ENCODE peak calls at places on chromosomes 4 and X, in five cellular contexts. F, B, U, X and R are unnamed samples.

GRCh38 chrX:120456973-120457372 is 12.1 kb downstream of the LAMP2 start:
- DNase-seq in F (peak; percentile 21), B (no peak), U (no peak), X (no peak), R (no peak)

GRCh38 chr4:147160908-147161513 is 215.3 kb upstream of the TTC29 start:
- DNase-seq in F (peak; percentile 71), B (no peak), U (peak; percentile 11), X (peak; percentile 51), R (no peak)

GRCh38 chr4:1598206-1598605 is 85.9 kb downstream of the FAM53A start:
- DNase-seq in F (no peak), B (no peak), U (no peak), X (no peak), R (no peak)

GRCh38 chr4:168717852-168718251 is 221.0 kb downstream of the PALLD start:
- DNase-seq in F (peak; percentile 45), B (no peak), U (no peak), X (no peak), R (no peak)

GRCh38 chrX:45621356-45622041 is 420.8 kb upstream of the DIPK2B start:
- DNase-seq in F (peak; percentile 80), B (no peak), U (no peak), X (no peak), R (no peak)

GRCh38 chrX:50751091-50751490 is 62.9 kb downstream of the SHROOM4 start:
- DNase-seq in F (no peak), B (no peak), U (no peak), X (no peak), R (no peak)

GRCh38 chr4:144862221-144862620 is 216.3 kb downstream of the HHIP start:
- DNase-seq in F (no peak), B (no peak), U (no peak), X (no peak), R (no peak)

GRCh38 chr4:89572224-89572858 is 264.6 kb downstream of the SNCA start:
- DNase-seq in F (no peak), B (no peak), U (no peak), X (no peak), R (no peak)

GRCh38 chr4:4602468-4602867 is 60.6 kb upstream of the STX18 start:
- DNase-seq in F (no peak), B (no peak), U (no peak), X (no peak), R (no peak)

GRCh38 chr4:73257995-73258667 is 467 bp downstream of the ANKRD17 start:
- DNase-seq in F (peak; percentile 32), B (no peak), U (peak; percentile 43), X (peak; percentile 8), R (no peak)

GRCh38 chr4:128525939-128526630 is 238.5 kb upstream of the PGRMC2 start:
- DNase-seq in F (peak; percentile 78), B (no peak), U (no peak), X (no peak), R (no peak)

GRCh38 chr4:103075435-103075893 is 1.1 kb downstream of the SLC9B2 start:
- DNase-seq in F (peak; percentile 26), B (no peak), U (no peak), X (no peak), R (no peak)

GRCh38 chr4:16337936-16338335 is 111.7 kb upstream of the TAPT1 start:
- DNase-seq in F (no peak), B (no peak), U (no peak), X (no peak), R (no peak)

GRCh38 chrX:14344172-14344940 is 185.0 kb upstream of the GLRA2 start:
- DNase-seq in F (no peak), B (no peak), U (no peak), X (no peak), R (no peak)

GRCh38 chrX:20067709-20068315 is 48.9 kb downstream of the MAP7D2 start:
- DNase-seq in F (peak; percentile 88), B (peak; percentile 0), U (peak; percentile 78), X (peak; percentile 44), R (peak; percentile 52)

GRCh38 chrX:10582945-10583344 is 37.4 kb downstream of the MID1 start:
- DNase-seq in F (peak; percentile 73), B (no peak), U (no peak), X (no peak), R (no peak)

GRCh38 chr4:170242471-170242870 is 152.7 kb upstream of the AADAT start:
- DNase-seq in F (no peak), B (no peak), U (no peak), X (no peak), R (no peak)

GRCh38 chrX:103330601-103331397 is 760 bp downstream of the TCEAL7 start:
- DNase-seq in F (peak; percentile 2), B (no peak), U (no peak), X (no peak), R (no peak)

GRCh38 chr4:40380647-40381046 is 45.5 kb downstream of the CHRNA9 start:
- DNase-seq in F (no peak), B (no peak), U (no peak), X (no peak), R (no peak)

GRCh38 chr4:152697284-152698011 is 17.7 kb upstream of the TMEM154 start:
- DNase-seq in F (no peak), B (no peak), U (no peak), X (no peak), R (no peak)

GRCh38 chrX:38351346-38351745 is 1.1 kb upstream of the OTC start:
- DNase-seq in F (no peak), B (no peak), U (no peak), X (no peak), R (no peak)

GRCh38 chrX:66638591-66639500 is at the start of gene EDA2R:
- DNase-seq in F (peak; percentile 87), B (no peak), U (peak; percentile 62), X (peak; percentile 54), R (no peak)

GRCh38 chr4:19005211-19005610 is 983.7 kb upstream of the LCORL start:
- DNase-seq in F (peak; percentile 41), B (no peak), U (no peak), X (no peak), R (no peak)

GRCh38 chrX:131677655-131678628 is 134.1 kb downstream of the OR13H1 start:
- DNase-seq in F (peak; percentile 3), B (no peak), U (peak; percentile 29), X (peak; percentile 71), R (peak; percentile 57)

DNA sequence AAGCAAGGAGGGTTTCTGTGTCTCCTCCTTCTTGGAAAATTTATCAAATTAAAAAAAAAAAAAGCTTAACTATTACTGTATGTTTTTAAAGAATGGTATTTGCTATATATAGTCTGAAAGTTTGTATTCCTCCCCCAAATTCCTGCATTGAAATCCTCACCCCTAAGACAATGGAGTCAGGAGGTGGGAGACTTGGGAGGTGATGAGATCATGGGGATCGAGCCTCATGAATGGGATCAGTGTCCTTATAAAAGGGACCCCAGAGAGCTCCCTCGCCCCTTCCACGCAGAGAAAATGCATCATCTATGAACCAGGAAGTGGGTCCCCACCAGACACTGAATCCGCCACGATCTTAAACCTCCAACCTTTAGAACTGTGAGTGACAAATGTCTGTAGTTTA is 50.1 kb downstream of the DHRSX start:
- DNase-seq in F (no peak), B (no peak), U (no peak), X (no peak), R (no peak)
- H3K9me3 ChIP-seq in F (no peaks in the 10 kb centered on the region), B (no peaks in the 10 kb centered on the region), U (no peaks in the 10 kb centered on the region), X (no peaks in the 10 kb centered on the region), R (no peaks in the 10 kb centered on the region)

DNA sequence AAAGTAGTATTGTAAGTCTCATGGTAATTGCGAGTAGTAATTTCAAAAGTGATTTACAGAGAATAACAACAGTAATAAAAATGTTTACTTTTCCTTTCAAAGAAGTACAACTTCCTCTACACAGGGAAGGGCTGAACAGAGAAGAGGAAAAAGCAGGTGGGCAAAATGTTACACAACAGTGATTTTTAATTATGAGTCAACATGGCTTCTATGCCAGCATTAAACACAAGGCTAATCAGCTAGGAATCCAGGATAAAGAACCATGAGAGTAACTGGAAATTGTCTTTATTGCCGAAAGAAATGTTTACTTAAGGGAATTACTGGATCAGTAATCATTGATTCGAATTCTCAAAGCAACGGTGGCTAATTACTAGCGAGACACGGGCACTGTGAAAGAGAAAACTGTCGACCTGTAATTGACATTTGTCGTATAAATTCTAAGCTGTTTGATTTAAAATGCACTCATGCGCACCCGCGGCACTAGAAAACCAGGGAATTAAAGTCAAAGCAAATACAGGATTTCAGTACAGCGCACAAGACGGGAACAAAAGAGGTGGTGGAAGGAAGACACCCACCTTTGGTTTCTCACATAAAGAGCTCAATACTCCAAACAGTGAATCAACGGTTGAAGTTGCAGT is 15.5 kb downstream of the UTP3 start:
- DNase-seq in F (peak; percentile 83), B (no peak), U (peak; percentile 20), X (no peak), R (no peak)
- TF ChIP-seq POLR2A in F (no peak), B (no peak), U (no peak), X (no peak), R (no peak)

DNA sequence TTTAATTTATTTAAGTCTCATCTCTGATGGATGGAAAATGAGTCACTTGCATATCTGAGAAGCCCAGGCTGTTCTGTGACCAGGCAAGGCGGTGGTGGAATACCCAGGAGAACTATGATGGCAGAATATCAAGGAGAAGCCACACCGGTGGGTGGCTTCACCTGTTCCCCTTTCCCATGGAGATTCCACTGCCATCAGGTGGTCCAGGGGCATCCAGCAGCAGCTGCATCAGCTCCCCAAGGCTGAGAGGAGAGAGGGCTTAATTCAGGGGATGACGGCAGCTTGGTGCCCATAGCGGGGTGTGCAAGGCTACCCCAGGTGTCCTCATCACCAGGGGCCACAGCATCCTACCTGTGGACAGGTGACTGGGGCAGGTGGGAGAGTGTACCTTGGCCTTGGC is 224.0 kb upstream of the BOD1L1 start:
- DNase-seq in F (no peak), B (no peak), U (no peak), X (no peak), R (no peak)
- H3K9me3 ChIP-seq in F (no peaks in the 10 kb centered on the region), B (no peaks in the 10 kb centered on the region), U (no peaks in the 10 kb centered on the region), X (peaks cover 3% of the 10 kb centered on the region), R (no peaks in the 10 kb centered on the region)

GRCh38 chr4:42627887-42628646 is 28.8 kb downstream of the ATP8A1 start:
- DNase-seq in F (no peak), B (no peak), U (peak; percentile 24), X (no peak), R (peak; percentile 71)
- TF ChIP-seq POLR2A in F (no peak), B (no peak), U (no peak), X (no peak), R (no peak)

DNA sequence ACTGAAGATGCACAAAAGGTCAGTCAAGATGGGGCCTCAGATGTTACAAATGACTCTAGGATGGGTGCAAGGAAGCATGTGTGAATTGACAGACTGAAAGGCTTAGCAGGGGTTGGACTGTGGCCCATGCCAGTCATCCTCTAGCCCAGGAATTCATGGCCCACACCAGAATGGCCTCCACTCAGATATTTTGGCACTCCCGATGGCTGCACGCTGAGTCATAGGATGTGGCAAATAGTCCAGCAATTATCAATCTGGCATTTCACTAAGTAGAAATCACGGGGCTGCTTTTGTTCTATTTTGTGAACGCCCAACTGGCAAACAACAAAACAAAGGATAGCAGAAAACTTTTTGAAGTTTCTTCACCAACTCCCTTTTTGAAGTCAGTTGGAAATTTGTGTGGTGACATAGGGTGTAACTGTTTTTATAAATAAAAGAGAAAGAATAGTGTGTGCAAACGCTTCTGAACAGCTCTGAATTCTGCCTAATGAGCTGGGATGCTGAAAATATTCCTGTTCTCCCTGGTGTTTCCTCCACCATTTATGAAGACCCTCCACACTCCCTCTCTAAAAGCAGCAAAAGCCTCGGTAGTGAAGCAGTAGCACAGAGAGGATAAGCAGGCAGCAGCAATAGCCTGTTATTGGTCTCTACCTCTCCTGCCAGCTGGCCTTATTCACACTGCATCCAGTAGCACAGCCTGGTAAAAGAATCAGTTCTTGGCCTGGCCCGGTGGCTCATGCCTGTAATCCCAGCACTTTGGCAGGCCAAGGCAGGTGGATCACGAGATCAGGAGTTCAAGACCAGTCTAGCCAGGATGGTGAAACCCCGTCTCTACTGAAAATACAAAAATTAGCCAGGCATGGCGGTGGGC is 406.2 kb downstream of the IQCM start:
- DNase-seq in F (peak; percentile 38), B (no peak), U (peak; percentile 84), X (peak; percentile 0), R (no peak)
- H3K9me3 ChIP-seq in F (no peaks in the 10 kb centered on the region), B (no peaks in the 10 kb centered on the region), U (no peaks in the 10 kb centered on the region), X (no peaks in the 10 kb centered on the region), R (no peaks in the 10 kb centered on the region)